ENCODE peak calls at places on chromosomes 12 and 14, in five cellular contexts. M is sigmoid colon; H is CD4-positive, alpha-beta memory T cell; D is NCI-H69; T is NAMALWA. G is an unnamed sample.

GRCh38 chr12:1616233-1617066 is 12.6 kb upstream of the WNT5B start:
- DNase-seq in M (peak), H (no peak), D (no peak), T (peak), G (no peak)

GRCh38 chr12:27900920-27901879 is 71.3 kb downstream of the PTHLH start:
- DNase-seq in M (no peak), H (no peak), D (no peak), T (no peak), G (no peak)

GRCh38 chr12:92786045-92786444 is 83.3 kb downstream of the PLEKHG7 start:
- DNase-seq in M (no peak), H (no peak), D (no peak), T (no peak), G (no peak)

GRCh38 chr12:51076235-51076930 is 7.0 kb downstream of the CSRNP2 start:
- DNase-seq in M (no peak), H (no peak), D (no peak), T (no peak), G (no peak)

GRCh38 chr12:53063708-53064612 is 14.1 kb downstream of the TNS2 start:
- DNase-seq in M (peak), H (no peak), D (peak), T (peak), G (no peak)

GRCh38 chr12:71162832-71163711 is 5.3 kb upstream of the TSPAN8 start:
- DNase-seq in M (no peak), H (no peak), D (no peak), T (no peak), G (no peak)

GRCh38 chr14:35932659-35933159 is 106.6 kb downstream of the BRMS1L start:
- DNase-seq in M (no peak), H (peak), D (peak), T (peak), G (no peak)

GRCh38 chr12:56928262-56928661 is 5.9 kb downstream of the SDR9C7 start:
- DNase-seq in M (no peak), H (no peak), D (no peak), T (no peak), G (no peak)

GRCh38 chr14:75794615-75795038 is 133.6 kb downstream of the TTLL5 start:
- DNase-seq in M (no peak), H (no peak), D (peak), T (peak), G (no peak)

GRCh38 chr12:40802656-40803055 is 110.4 kb downstream of the CNTN1 start:
- DNase-seq in M (no peak), H (no peak), D (no peak), T (no peak), G (no peak)

GRCh38 chr12:123908884-123909807 is 63.5 kb downstream of the CCDC92 start:
- DNase-seq in M (no peak), H (no peak), D (peak), T (no peak), G (no peak)

GRCh38 chr12:62865090-62865489 is 69.9 kb downstream of the PPM1H start:
- DNase-seq in M (no peak), H (no peak), D (no peak), T (no peak), G (no peak)

GRCh38 chr12:90801776-90802175 is 153.2 kb downstream of the CCER1 start:
- DNase-seq in M (no peak), H (no peak), D (peak), T (no peak), G (no peak)

GRCh38 chr12:116693259-116694227 is 44.3 kb downstream of the SPRING1 start:
- DNase-seq in M (no peak), H (no peak), D (peak), T (no peak), G (no peak)

GRCh38 chr14:104868060-104868740 is 3.1 kb downstream of the CEP170B start:
- DNase-seq in M (peak), H (no peak), D (no peak), T (no peak), G (no peak)

GRCh38 chr12:57157588-57158173 is 10.3 kb upstream of the LRP1-AS start:
- DNase-seq in M (peak), H (no peak), D (no peak), T (no peak), G (no peak)

GRCh38 chr14:61839452-61839851 is 77.2 kb downstream of the SNAPC1 start:
- DNase-seq in M (no peak), H (no peak), D (no peak), T (no peak), G (no peak)

GRCh38 chr12:108605000-108605689 is 7.3 kb upstream of the TMEM119 start:
- DNase-seq in M (no peak), H (no peak), D (no peak), T (no peak), G (no peak)

GRCh38 chr14:34971801-34972200 is 11.0 kb upstream of the SRP54 start:
- DNase-seq in M (no peak), H (no peak), D (no peak), T (no peak), G (no peak)

GRCh38 chr12:84910549-84911241 is 1.9 kb downstream of the SLC6A15 start:
- DNase-seq in M (no peak), H (no peak), D (peak), T (no peak), G (no peak)

GRCh38 chr12:132450391-132451171 is 39.4 kb upstream of the FBRSL1 start:
- DNase-seq in M (no peak), H (no peak), D (no peak), T (no peak), G (no peak)

GRCh38 chr14:91748049-91748448 is 16.2 kb upstream of the CATSPERB start:
- DNase-seq in M (no peak), H (no peak), D (no peak), T (no peak), G (no peak)

GRCh38 chr12:57240069-57240921 is 10.7 kb downstream of the STAC3 start:
- DNase-seq in M (peak), H (peak), D (peak), T (peak), G (peak)

GRCh38 chr14:91731018-91731417 is 868 bp downstream of the CATSPERB start:
- DNase-seq in M (no peak), H (no peak), D (no peak), T (no peak), G (no peak)

GRCh38 chr14:40252817-40253447 is 820.7 kb upstream of the FBXO33 start:
- DNase-seq in M (no peak), H (no peak), D (peak), T (peak), G (no peak)

GRCh38 chr12:67928621-67929369 is 60.5 kb upstream of the IFNG-AS1 start:
- DNase-seq in M (no peak), H (no peak), D (no peak), T (no peak), G (no peak)

GRCh38 chr14:54564799-54565235 is 2.1 kb upstream of the SAMD4A start:
- DNase-seq in M (peak), H (no peak), D (peak), T (peak), G (no peak)

GRCh38 chr12:52380271-52380694 is 5.2 kb downstream of the KRT84 start:
- DNase-seq in M (no peak), H (no peak), D (peak), T (peak), G (no peak)

GRCh38 chr12:33514893-33515292 is 75.3 kb upstream of the SYT10 start:
- DNase-seq in M (no peak), H (no peak), D (no peak), T (no peak), G (no peak)

GRCh38 chr14:22370084-22370847 is 218.8 kb downstream of the DAD1 start:
- DNase-seq in M (no peak), H (no peak), D (no peak), T (no peak), G (no peak)

GRCh38 chr14:31216359-31216758 is 8.8 kb upstream of the HECTD1 start:
- DNase-seq in M (no peak), H (no peak), D (no peak), T (no peak), G (no peak)

GRCh38 chr14:78989246-78989645 is 819.1 kb downstream of the NRXN3 start:
- DNase-seq in M (no peak), H (no peak), D (no peak), T (no peak), G (no peak)

GRCh38 chr12:77615331-77615730 is 215.4 kb upstream of the NAV3 start:
- DNase-seq in M (no peak), H (no peak), D (peak), T (peak), G (no peak)

GRCh38 chr14:95979339-95980042 is 59.7 kb upstream of the C14orf132 start:
- DNase-seq in M (no peak), H (no peak), D (peak), T (peak), G (no peak)

GRCh38 chr12:124279315-124279714 is 15.6 kb upstream of the RFLNA start:
- DNase-seq in M (no peak), H (no peak), D (peak), T (no peak), G (no peak)

G was measured in RWPE2.